ENCODE peak calls at places on chromosomes 16 and 17, in eight cellular contexts. Y is HS-5; N is fibroblast of the aortic adventitia; W is ELR; O is memory B cell; Z is activated CD4-positive, alpha-beta T cell treated with anti-CD3 and anti-CD28 coated beads for 24 hours; K is GM04503; D is HFFc6. G is an unnamed sample.

GRCh38 chr17:61583242-61583641 is 7.8 kb downstream of the NACA2 start:
- DNase-seq in Y (peak), N (peak), W (peak), O (no peak), Z (no peak), K (peak), D (peak), G (peak)

GRCh38 chr16:25124503-25124902 is 13.0 kb downstream of the LCMT1 start:
- DNase-seq in Y (no peak), N (no peak), W (no peak), O (no peak), Z (no peak), K (no peak), D (no peak), G (no peak)

GRCh38 chr17:66737524-66737923 is 97.4 kb upstream of the CACNG5 start:
- DNase-seq in Y (no peak), N (peak), W (no peak), O (no peak), Z (no peak), K (peak), D (no peak), G (no peak)

GRCh38 chr17:33498069-33498468 is 205.0 kb upstream of the ASIC2 start:
- DNase-seq in Y (no peak), N (no peak), W (no peak), O (no peak), Z (no peak), K (no peak), D (no peak), G (no peak)

GRCh38 chr17:14919049-14919545 is 346.0 kb downstream of the PMP22 start:
- DNase-seq in Y (no peak), N (no peak), W (no peak), O (no peak), Z (no peak), K (no peak), D (no peak), G (no peak)

GRCh38 chr17:64736804-64737492 is 74.8 kb upstream of the SMURF2 start:
- DNase-seq in Y (no peak), N (peak), W (peak), O (no peak), Z (peak), K (no peak), D (peak), G (no peak)

GRCh38 chr16:55656695-55657092 is 906 bp downstream of the SLC6A2 start:
- DNase-seq in Y (no peak), N (no peak), W (no peak), O (no peak), Z (no peak), K (no peak), D (no peak), G (no peak)

GRCh38 chr16:15461376-15461775 is 27.0 kb downstream of the BMERB1 start:
- DNase-seq in Y (no peak), N (peak), W (no peak), O (no peak), Z (no peak), K (no peak), D (no peak), G (no peak)

GRCh38 chr16:9419161-9419560 is 327.7 kb downstream of the HAPSTR1 start:
- DNase-seq in Y (no peak), N (no peak), W (no peak), O (no peak), Z (no peak), K (no peak), D (no peak), G (no peak)

GRCh38 chr16:46822270-46822669 is 8.7 kb downstream of the C16orf87 start:
- DNase-seq in Y (no peak), N (peak), W (peak), O (no peak), Z (no peak), K (peak), D (peak), G (no peak)

GRCh38 chr17:77440571-77440981 is 299.8 kb downstream of the SEC14L1 start:
- DNase-seq in Y (no peak), N (no peak), W (no peak), O (no peak), Z (no peak), K (no peak), D (no peak), G (no peak)

GRCh38 chr17:38604479-38605229 is 1.1 kb downstream of the SRCIN1 start:
- DNase-seq in Y (no peak), N (no peak), W (no peak), O (no peak), Z (no peak), K (no peak), D (no peak), G (no peak)

GRCh38 chr16:14301150-14302030 is 230.3 kb downstream of the MRTFB start:
- DNase-seq in Y (no peak), N (peak), W (peak), O (no peak), Z (no peak), K (no peak), D (no peak), G (no peak)

GRCh38 chr17:41492771-41493170 is 3.1 kb upstream of the KRT36 start:
- DNase-seq in Y (no peak), N (peak), W (no peak), O (no peak), Z (no peak), K (no peak), D (no peak), G (no peak)

GRCh38 chr17:77291591-77292386 is 151.0 kb downstream of the SEC14L1 start:
- DNase-seq in Y (no peak), N (no peak), W (no peak), O (no peak), Z (no peak), K (no peak), D (no peak), G (no peak)

GRCh38 chr16:89095401-89095974 is 1.8 kb downstream of the ACSF3 start:
- DNase-seq in Y (no peak), N (no peak), W (no peak), O (no peak), Z (no peak), K (no peak), D (no peak), G (no peak)

GRCh38 chr17:77618173-77618572 is 340.3 kb upstream of the TNRC6C start:
- DNase-seq in Y (no peak), N (no peak), W (no peak), O (no peak), Z (no peak), K (no peak), D (no peak), G (no peak)

GRCh38 chr17:28807925-28808641 is 34.5 kb downstream of the FAM222B start:
- DNase-seq in Y (peak), N (peak), W (peak), O (no peak), Z (no peak), K (peak), D (peak), G (peak)

GRCh38 chr16:21526923-21527807 is 72.2 kb upstream of the METTL9 start:
- DNase-seq in Y (no peak), N (no peak), W (no peak), O (no peak), Z (no peak), K (no peak), D (no peak), G (no peak)

GRCh38 chr16:66605177-66605999 is 884 bp downstream of the CMTM3 start:
- DNase-seq in Y (no peak), N (peak), W (peak), O (peak), Z (no peak), K (no peak), D (peak), G (no peak)

GRCh38 chr16:58494981-58495860 is 4.7 kb upstream of the NDRG4 start:
- DNase-seq in Y (peak), N (peak), W (peak), O (no peak), Z (peak), K (peak), D (peak), G (peak)

GRCh38 chr17:64538508-64539120 is 31.8 kb downstream of the CEP95 start:
- DNase-seq in Y (no peak), N (no peak), W (no peak), O (no peak), Z (no peak), K (no peak), D (no peak), G (no peak)

GRCh38 chr17:17236295-17237025 is 508 bp downstream of the FLCN start:
- DNase-seq in Y (peak), N (peak), W (peak), O (no peak), Z (no peak), K (peak), D (peak), G (peak)

GRCh38 chr17:28973414-28973813 is 22.1 kb upstream of the PHF12 start:
- DNase-seq in Y (no peak), N (peak), W (peak), O (no peak), Z (no peak), K (no peak), D (peak), G (no peak)

GRCh38 chr17:82435103-82435502 is 15.4 kb downstream of the CYBC1 start:
- DNase-seq in Y (no peak), N (no peak), W (peak), O (no peak), Z (no peak), K (no peak), D (no peak), G (no peak)

GRCh38 chr17:81566461-81567126 is 14.4 kb upstream of the FAAP100 start:
- DNase-seq in Y (peak), N (peak), W (peak), O (no peak), Z (no peak), K (peak), D (peak), G (peak)

GRCh38 chr16:8430401-8430800 is 159.9 kb downstream of the TMEM114 start:
- DNase-seq in Y (no peak), N (no peak), W (no peak), O (no peak), Z (no peak), K (no peak), D (no peak), G (no peak)

GRCh38 chr16:4263504-4264436 is 9.1 kb downstream of the TFAP4 start:
- DNase-seq in Y (no peak), N (peak), W (peak), O (no peak), Z (no peak), K (peak), D (peak), G (peak)

G was measured in amniotic stem cell.